ENCODE peak calls at places on chromosomes 16 and 17, in ten cellular contexts. P is breast epithelium, I is GM23338, Z is Caco-2, S is mammary epithelial cell, O is left ventricle myocardium inferior, J is sigmoid colon, K is psoas muscle, L is right lobe of liver, R is heart right ventricle. B is an unnamed sample.

GRCh38 chr16:11049396-11050059 is 105.2 kb downstream of the CLEC16A start:
- DNase-seq in S (no peak), K (no peak), O (no peak), Z (peak; percentile 27), R (no peak), I (peak; percentile 69), P (no peak), J (peak; percentile 51), L (no peak), B (peak; percentile 29)

GRCh38 chr17:44097110-44097810 is 26.2 kb downstream of the HDAC5 start:
- DNase-seq in P (no peak), S (no peak), I (no peak), O (peak; percentile 79), J (no peak), L (peak; percentile 86), K (peak; percentile 91), Z (no peak), R (peak; percentile 79), B (no peak)

GRCh38 chr17:35242158-35242804 is 591 bp upstream of the SLFN5 start:
- DNase-seq in Z (peak; percentile 84), O (peak; percentile 35), P (peak; percentile 81), S (peak; percentile 93), I (peak; percentile 95), K (peak; percentile 82), J (peak; percentile 77), R (peak; percentile 33), L (peak; percentile 79), B (peak; percentile 80)

GRCh38 chr16:1871974-1872635 is at the start of gene MEIOB:
- DNase-seq in I (peak; percentile 94), R (peak; percentile 16), Z (no peak), P (no peak), S (no peak), O (no peak), J (no peak), K (peak; percentile 63), L (no peak), B (no peak)

GRCh38 chr16:64269756-64270155 is 852.1 kb downstream of the CDH11 start:
- DNase-seq in K (no peak), R (no peak), P (no peak), J (no peak), L (no peak), O (no peak), Z (no peak), I (no peak), S (no peak), B (no peak)

GRCh38 chr16:67482260-67482924 is 955 bp downstream of the AGRP start:
- DNase-seq in I (no peak), L (no peak), K (no peak), S (no peak), Z (no peak), J (no peak), O (no peak), R (no peak), P (no peak), B (no peak)

GRCh38 chr17:32103476-32104113 is 38.7 kb upstream of the RHOT1 start:
- DNase-seq in K (no peak), P (no peak), L (no peak), J (no peak), O (no peak), I (no peak), R (peak; percentile 23), S (no peak), Z (no peak), B (no peak)

GRCh38 chr17:57293077-57293476 is 36.8 kb downstream of the MSI2 start:
- DNase-seq in I (no peak), J (no peak), K (no peak), P (peak; percentile 86), L (no peak), O (peak; percentile 27), R (no peak), Z (peak; percentile 80), S (peak; percentile 92), B (peak; percentile 93)

GRCh38 chr17:65055708-65056638 is 567 bp downstream of the GNA13 start:
- DNase-seq in L (peak; percentile 69), S (peak; percentile 47), R (peak; percentile 64), I (peak; percentile 62), P (peak; percentile 64), O (peak; percentile 63), K (peak; percentile 87), J (peak; percentile 88), Z (peak; percentile 58), B (peak; percentile 29)

GRCh38 chr16:30728904-30729672 is 19.1 kb upstream of the PHKG2 start:
- DNase-seq in K (no peak), P (no peak), I (peak; percentile 12), S (no peak), Z (no peak), L (peak; percentile 85), O (peak; percentile 27), R (no peak), J (peak; percentile 67), B (no peak)

GRCh38 chr17:50380369-50381259 is 7.6 kb downstream of the EME1 start:
- DNase-seq in R (no peak), K (no peak), S (no peak), Z (no peak), O (no peak), P (no peak), J (no peak), I (peak; percentile 29), L (no peak), B (no peak)

GRCh38 chr17:74584307-74584706 is 7.8 kb downstream of the CD300LD start:
- DNase-seq in R (no peak), J (no peak), L (no peak), P (no peak), K (no peak), O (no peak), I (no peak), Z (no peak), S (no peak), B (no peak)

GRCh38 chr17:75265614-75266314 is 4.1 kb downstream of the MRPS7 start:
- DNase-seq in S (no peak), O (no peak), I (no peak), P (no peak), R (no peak), L (no peak), Z (no peak), J (no peak), K (peak; percentile 32), B (no peak)

GRCh38 chr16:66266436-66267286 is 99.8 kb upstream of the CDH5 start:
- DNase-seq in J (peak; percentile 86), R (peak; percentile 67), S (no peak), L (no peak), P (peak; percentile 49), K (peak; percentile 88), Z (no peak), O (peak; percentile 76), I (peak; percentile 28), B (no peak)
- TF ChIP-seq CTCF in J (no peak), R (peak; percentile 12), S (no peak), L (no peak), P (no peak), K (no peak), Z (no peak), O (peak; percentile 22), I (no peak), B (no peak)

GRCh38 chr17:82497483-82498405 is 21.8 kb upstream of the FOXK2 start:
- DNase-seq in I (peak; percentile 59), J (peak; percentile 80), O (no peak), S (peak; percentile 20), R (peak; percentile 36), L (peak; percentile 49), Z (peak; percentile 74), K (peak; percentile 77), P (no peak), B (peak; percentile 50)
- H3K4me1 ChIP-seq in I (peaks cover 17% of the 10 kb centered on the region), J (no peaks in the 10 kb centered on the region), O (peaks cover 28% of the 10 kb centered on the region), S (peaks cover 30% of the 10 kb centered on the region), R (peaks cover 23% of the 10 kb centered on the region), L (no peaks in the 10 kb centered on the region), Z (peaks cover 19% of the 10 kb centered on the region), K (peaks cover 5% of the 10 kb centered on the region), P (peaks cover 4% of the 10 kb centered on the region), B (peaks cover 13% of the 10 kb centered on the region)

DNA sequence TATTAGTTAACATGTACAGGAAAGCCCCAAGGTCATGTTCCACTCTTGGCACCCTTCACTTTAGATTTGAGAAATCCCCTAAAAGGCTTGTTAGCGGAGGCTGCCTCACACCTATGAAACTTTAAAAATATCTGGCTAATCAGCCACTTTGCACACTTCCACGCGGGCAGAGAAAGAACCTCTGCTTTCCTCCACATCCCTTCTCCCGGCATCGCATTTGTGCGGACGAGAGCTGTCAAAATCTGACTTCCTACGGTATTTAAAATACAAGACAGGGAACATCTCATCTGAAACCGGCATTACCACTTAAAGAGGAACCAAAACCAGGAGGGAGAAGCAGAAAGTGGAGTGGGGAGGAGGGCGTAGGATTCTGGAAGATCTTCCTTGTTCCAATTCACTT is 422.3 kb downstream of the TMEM114 start:
- DNase-seq in O (no peak), J (no peak), S (no peak), P (no peak), R (no peak), K (no peak), I (no peak), L (no peak), Z (no peak), B (no peak)
- TF ChIP-seq CTCF in O (no peak), J (no peak), S (no peak), P (no peak), R (no peak), K (no peak), I (no peak), L (no peak), Z (no peak), B (no peak)

GRCh38 chr17:17060001-17060929 is 18.0 kb downstream of the MPRIP start:
- DNase-seq in S (no peak), J (peak; percentile 36), I (no peak), K (no peak), P (no peak), L (no peak), Z (no peak), O (no peak), R (no peak), B (no peak)

GRCh38 chr17:17062356-17062755 is 20.1 kb downstream of the MPRIP start:
- DNase-seq in S (no peak), L (no peak), K (no peak), R (no peak), I (no peak), O (no peak), P (no peak), Z (no peak), J (peak; percentile 45), B (no peak)

GRCh38 chr17:17061516-17061915 is 19.3 kb downstream of the MPRIP start:
- DNase-seq in O (no peak), R (no peak), P (no peak), S (no peak), L (no peak), I (no peak), K (no peak), Z (no peak), J (peak; percentile 51), B (no peak)

GRCh38 chr17:17059301-17059890 is 17.1 kb downstream of the MPRIP start:
- DNase-seq in R (no peak), L (no peak), Z (no peak), K (no peak), S (no peak), O (no peak), P (no peak), I (no peak), J (peak; percentile 48), B (no peak)

DNA sequence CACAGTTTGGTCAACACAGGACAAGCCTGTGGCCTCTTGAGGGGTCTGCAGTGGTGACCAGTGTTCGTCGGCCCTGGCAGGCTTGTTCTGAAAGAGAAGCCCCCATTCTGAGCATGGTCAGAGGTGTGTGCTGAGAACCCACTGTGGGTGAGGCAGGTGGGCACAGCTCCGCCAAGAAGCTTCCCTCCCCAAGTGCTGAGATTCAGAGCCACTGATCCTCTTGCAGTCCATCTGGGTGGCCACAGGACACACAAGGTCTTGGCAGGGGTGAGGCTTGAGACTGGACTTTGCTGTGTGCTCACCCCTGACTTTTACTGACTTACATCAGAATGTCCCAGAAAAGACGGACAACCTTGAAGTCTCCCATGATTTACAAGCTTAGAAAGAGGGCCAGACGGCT is 18.7 kb downstream of the MPRIP start:
- DNase-seq in K (no peak), J (peak; percentile 35), L (no peak), P (no peak), R (no peak), Z (no peak), O (no peak), S (no peak), I (no peak), B (no peak)
- H3K4me1 ChIP-seq in K (peaks cover 99% of the 10 kb centered on the region), J (no peaks in the 10 kb centered on the region), L (no peaks in the 10 kb centered on the region), P (peaks cover 21% of the 10 kb centered on the region), R (peaks cover 100% of the 10 kb centered on the region), Z (no peaks in the 10 kb centered on the region), O (peaks cover 99% of the 10 kb centered on the region), S (peaks cover 38% of the 10 kb centered on the region), I (no peaks in the 10 kb centered on the region), B (peaks cover 4% of the 10 kb centered on the region)